ENCODE peak calls at places on chromosomes 13 and 19, in four cellular contexts. One of them, this sample, is unnamed.

GRCh38 chr19:56566904-56567273 is 379 bp upstream of the ZNF470 start:
- DNase-seq in mesenteric fat pad: peak
- DNase-seq in ELR: peak
- DNase-seq in amygdala: no peak
- DNase-seq in this sample: peak

GRCh38 chr19:5515737-5516136 is 52.0 kb downstream of the TINCR start:
- DNase-seq in mesenteric fat pad: no peak
- DNase-seq in ELR: no peak
- DNase-seq in amygdala: no peak
- DNase-seq in this sample: no peak

GRCh38 chr13:100887729-100888151 is 213.1 kb upstream of the TMTC4 start:
- DNase-seq in mesenteric fat pad: no peak
- DNase-seq in ELR: peak
- DNase-seq in amygdala: no peak
- DNase-seq in this sample: no peak

GRCh38 chr13:20197361-20197834 is 4.7 kb upstream of the GJB2 start:
- DNase-seq in mesenteric fat pad: no peak
- DNase-seq in ELR: peak
- DNase-seq in amygdala: no peak
- DNase-seq in this sample: no peak

GRCh38 chr19:3218037-3218661 is 6.3 kb upstream of the CELF5 start:
- DNase-seq in mesenteric fat pad: no peak
- DNase-seq in ELR: no peak
- DNase-seq in amygdala: no peak
- DNase-seq in this sample: no peak

GRCh38 chr13:111415216-111415615 is 94.8 kb downstream of the TEX29 start:
- DNase-seq in mesenteric fat pad: no peak
- DNase-seq in ELR: no peak
- DNase-seq in amygdala: no peak
- DNase-seq in this sample: no peak

GRCh38 chr19:43939557-43940260 is 4.6 kb upstream of the ZNF45 start:
- DNase-seq in mesenteric fat pad: no peak
- DNase-seq in ELR: no peak
- DNase-seq in amygdala: no peak
- DNase-seq in this sample: no peak

GRCh38 chr19:57348136-57348535 is 2.9 kb upstream of the ZNF304 start:
- DNase-seq in mesenteric fat pad: no peak
- DNase-seq in ELR: peak
- DNase-seq in amygdala: no peak
- DNase-seq in this sample: no peak

GRCh38 chr13:99124695-99125334 is 75.8 kb upstream of the UBAC2 start:
- DNase-seq in mesenteric fat pad: no peak
- DNase-seq in ELR: peak
- DNase-seq in amygdala: no peak
- DNase-seq in this sample: no peak

GRCh38 chr13:55566779-55567178 is 1573.9 kb upstream of the PRR20A start:
- DNase-seq in mesenteric fat pad: no peak
- DNase-seq in ELR: no peak
- DNase-seq in amygdala: no peak
- DNase-seq in this sample: no peak

GRCh38 chr19:38717051-38717450 is 27.2 kb downstream of the CAPN12 start:
- DNase-seq in mesenteric fat pad: no peak
- DNase-seq in ELR: no peak
- DNase-seq in amygdala: no peak
- DNase-seq in this sample: no peak

GRCh38 chr19:4067396-4068057 is 828 bp upstream of the ZBTB7A start:
- DNase-seq in mesenteric fat pad: no peak
- DNase-seq in ELR: no peak
- DNase-seq in amygdala: no peak
- DNase-seq in this sample: peak

GRCh38 chr13:28056970-28057712 is 43.2 kb downstream of the FLT3 start:
- DNase-seq in mesenteric fat pad: no peak
- DNase-seq in ELR: no peak
- DNase-seq in amygdala: no peak
- DNase-seq in this sample: no peak

GRCh38 chr13:107364658-107365057 is 796.7 kb upstream of the ARGLU1 start:
- DNase-seq in mesenteric fat pad: no peak
- DNase-seq in ELR: no peak
- DNase-seq in amygdala: no peak
- DNase-seq in this sample: no peak

GRCh38 chr13:43240278-43240677 is 216.9 kb downstream of the DNAJC15 start:
- DNase-seq in mesenteric fat pad: no peak
- DNase-seq in ELR: no peak
- DNase-seq in amygdala: no peak
- DNase-seq in this sample: no peak

GRCh38 chr19:32181356-32181920 is 164.0 kb upstream of the ZNF507 start:
- DNase-seq in mesenteric fat pad: peak
- DNase-seq in ELR: no peak
- DNase-seq in amygdala: no peak
- DNase-seq in this sample: no peak

GRCh38 chr19:45913874-45914830 is at the start of gene NANOS2:
- DNase-seq in mesenteric fat pad: no peak
- DNase-seq in ELR: peak
- DNase-seq in amygdala: no peak
- DNase-seq in this sample: no peak

GRCh38 chr13:84810781-84811180 is 928.5 kb upstream of the SLITRK1 start:
- DNase-seq in mesenteric fat pad: no peak
- DNase-seq in ELR: no peak
- DNase-seq in amygdala: no peak
- DNase-seq in this sample: no peak

GRCh38 chr19:48258350-48258749 is 2.6 kb upstream of the CARD8 start:
- DNase-seq in mesenteric fat pad: no peak
- DNase-seq in ELR: peak
- DNase-seq in amygdala: no peak
- DNase-seq in this sample: no peak

GRCh38 chr19:38941979-38942378 is 11.2 kb downstream of the MRPS12 start:
- DNase-seq in mesenteric fat pad: no peak
- DNase-seq in ELR: no peak
- DNase-seq in amygdala: no peak
- DNase-seq in this sample: peak

This sample was measured in posterior cingulate gyrus.